ENCODE peak calls at places on chromosomes 13 and 19, in nine cellular contexts. D is AG10803, U is aorta, S is H1, P is GM23338, N is ovary, M is IMR-90, V is psoas muscle, E is pancreas. F is an unnamed sample.

GRCh38 chr13:51825681-51826254 is 19.2 kb downstream of the TMEM272 start:
- DNase-seq in D (no peak), U (no peak), S (no peak), P (no peak), N (no peak), M (no peak), V (no peak), E (no peak), F (no peak)

GRCh38 chr19:5507056-5507624 is 51.9 kb downstream of the ZNRF4 start:
- DNase-seq in D (no peak), U (no peak), S (no peak), P (no peak), N (no peak), M (no peak), V (peak), E (no peak), F (no peak)

GRCh38 chr19:56678205-56678604 is 6.6 kb upstream of the ZNF835 start:
- DNase-seq in D (no peak), U (peak), S (no peak), P (no peak), N (no peak), M (no peak), V (no peak), E (no peak), F (no peak)

GRCh38 chr19:16883518-16883917 is 5.3 kb upstream of the F2RL3 start:
- DNase-seq in D (no peak), U (no peak), S (no peak), P (no peak), N (no peak), M (no peak), V (no peak), E (no peak), F (no peak)

GRCh38 chr13:20206836-20207235 is 14.1 kb upstream of the GJB2 start:
- DNase-seq in D (no peak), U (no peak), S (no peak), P (no peak), N (no peak), M (no peak), V (no peak), E (no peak), F (no peak)

GRCh38 chr13:104487006-104487405 is 1420.8 kb upstream of the SLC10A2 start:
- DNase-seq in D (no peak), U (no peak), S (no peak), P (no peak), N (no peak), M (no peak), V (no peak), E (no peak), F (no peak)

GRCh38 chr13:65594255-65594654 is 1635.9 kb downstream of the PCDH9 start:
- DNase-seq in D (peak), U (no peak), S (no peak), P (no peak), N (no peak), M (peak), V (no peak), E (no peak), F (no peak)

GRCh38 chr19:8631425-8631819 is 989 bp downstream of the NFILZ start:
- DNase-seq in D (peak), U (peak), S (no peak), P (no peak), N (no peak), M (peak), V (no peak), E (peak), F (no peak)

GRCh38 chr19:10587022-10587838 is at the start of gene AP1M2:
- DNase-seq in D (no peak), U (no peak), S (peak), P (peak), N (no peak), M (no peak), V (no peak), E (peak), F (peak)

GRCh38 chr13:40148103-40148502 is 492.6 kb downstream of the COG6 start:
- DNase-seq in D (no peak), U (no peak), S (no peak), P (no peak), N (no peak), M (no peak), V (no peak), E (no peak), F (no peak)

GRCh38 chr19:7722231-7722651 is 9.7 kb downstream of the CLEC4G start:
- DNase-seq in D (no peak), U (no peak), S (no peak), P (no peak), N (no peak), M (no peak), V (no peak), E (no peak), F (no peak)

GRCh38 chr19:56504581-56504980 is 3.1 kb upstream of the ZNF471 start:
- DNase-seq in D (no peak), U (no peak), S (no peak), P (no peak), N (no peak), M (peak), V (no peak), E (no peak), F (no peak)

GRCh38 chr19:14337510-14337909 is 43.7 kb upstream of the ADGRE5 start:
- DNase-seq in D (no peak), U (no peak), S (no peak), P (peak), N (no peak), M (no peak), V (no peak), E (no peak), F (no peak)

GRCh38 chr19:41945135-41945766 is 13.9 kb downstream of the RABAC1 start:
- DNase-seq in D (no peak), U (no peak), S (no peak), P (no peak), N (no peak), M (no peak), V (no peak), E (no peak), F (peak)

GRCh38 chr13:93505104-93505952 is 278.7 kb downstream of the GPC6 start:
- DNase-seq in D (peak), U (no peak), S (no peak), P (no peak), N (no peak), M (peak), V (no peak), E (no peak), F (no peak)

GRCh38 chr13:63425131-63425530 is 2009.5 kb upstream of the PCDH20 start:
- DNase-seq in D (peak), U (no peak), S (no peak), P (no peak), N (no peak), M (peak), V (no peak), E (no peak), F (no peak)

GRCh38 chr19:3818479-3818878 is 32.3 kb upstream of the MATK start:
- DNase-seq in D (peak), U (no peak), S (no peak), P (no peak), N (no peak), M (peak), V (no peak), E (no peak), F (no peak)

GRCh38 chr19:35879770-35880317 is 11.5 kb downstream of the APLP1 start:
- DNase-seq in D (peak), U (peak), S (peak), P (peak), N (peak), M (peak), V (peak), E (peak), F (peak)

GRCh38 chr19:2478756-2479555 is 3.0 kb downstream of the GADD45B start:
- DNase-seq in D (peak), U (peak), S (no peak), P (peak), N (peak), M (peak), V (peak), E (peak), F (peak)

GRCh38 chr13:45119469-45119989 is 781 bp upstream of the GTF2F2 start:
- DNase-seq in D (peak), U (no peak), S (no peak), P (no peak), N (peak), M (peak), V (no peak), E (no peak), F (no peak)

GRCh38 chr19:3184847-3185481 is 766 bp upstream of the NCLN start:
- DNase-seq in D (no peak), U (peak), S (no peak), P (peak), N (peak), M (no peak), V (peak), E (no peak), F (peak)

GRCh38 chr13:53150568-53150967 is 122.0 kb downstream of the OLFM4 start:
- DNase-seq in D (no peak), U (no peak), S (no peak), P (no peak), N (no peak), M (no peak), V (no peak), E (peak), F (no peak)

GRCh38 chr19:6987850-6988249 is 33.4 kb downstream of the MBD3L2B start:
- DNase-seq in D (no peak), U (no peak), S (no peak), P (no peak), N (no peak), M (no peak), V (no peak), E (no peak), F (no peak)

GRCh38 chr19:33416307-33417215 is 43.1 kb downstream of the CEBPG start:
- DNase-seq in D (peak), U (no peak), S (peak), P (peak), N (peak), M (peak), V (peak), E (no peak), F (peak)

GRCh38 chr19:13277104-13277809 is 127.0 kb downstream of the IER2 start:
- DNase-seq in D (peak), U (peak), S (no peak), P (peak), N (peak), M (peak), V (peak), E (peak), F (peak)

GRCh38 chr19:18415177-18415867 is 3.9 kb upstream of the SSBP4 start:
- DNase-seq in D (peak), U (peak), S (no peak), P (no peak), N (peak), M (peak), V (peak), E (no peak), F (no peak)
- H3K4me3 ChIP-seq in D (peak), U (no peak), S (no peak), P (no peak), N (peak), M (peak), V (peak), E (no peak), F (no peak)

DNA sequence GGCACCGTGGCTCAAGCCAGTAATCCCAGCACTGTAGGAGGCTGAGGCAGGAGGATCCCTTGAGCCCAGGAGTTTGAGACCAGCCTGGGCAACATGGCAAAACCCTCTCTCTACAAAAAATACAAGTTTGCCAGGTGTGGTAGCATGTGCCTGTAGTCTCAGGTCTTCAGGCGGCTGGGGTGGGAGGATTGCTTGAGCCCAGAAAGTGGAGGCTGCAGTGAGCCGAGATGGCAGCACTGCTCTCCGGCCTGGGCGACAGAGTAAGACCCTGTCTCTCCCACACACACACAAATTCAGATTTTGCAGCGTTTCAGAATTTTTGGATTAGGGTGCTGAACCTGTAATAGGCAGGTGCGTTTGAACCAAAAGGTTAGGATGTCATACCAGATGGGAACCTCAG is 2.2 kb downstream of the RPS11 start:
- DNase-seq in D (no peak), U (no peak), S (no peak), P (no peak), N (no peak), M (no peak), V (no peak), E (no peak), F (no peak)
- H3K4me3 ChIP-seq in D (no peak), U (no peak), S (peak), P (peak), N (no peak), M (no peak), V (peak), E (no peak), F (no peak)

GRCh38 chr13:99967884-99968520 is 3.6 kb downstream of the ZIC5 start:
- DNase-seq in D (no peak), U (no peak), S (no peak), P (peak), N (no peak), M (no peak), V (no peak), E (no peak), F (no peak)
- H3K4me3 ChIP-seq in D (no peak), U (no peak), S (peak), P (peak), N (peak), M (no peak), V (peak), E (no peak), F (no peak)

DNA sequence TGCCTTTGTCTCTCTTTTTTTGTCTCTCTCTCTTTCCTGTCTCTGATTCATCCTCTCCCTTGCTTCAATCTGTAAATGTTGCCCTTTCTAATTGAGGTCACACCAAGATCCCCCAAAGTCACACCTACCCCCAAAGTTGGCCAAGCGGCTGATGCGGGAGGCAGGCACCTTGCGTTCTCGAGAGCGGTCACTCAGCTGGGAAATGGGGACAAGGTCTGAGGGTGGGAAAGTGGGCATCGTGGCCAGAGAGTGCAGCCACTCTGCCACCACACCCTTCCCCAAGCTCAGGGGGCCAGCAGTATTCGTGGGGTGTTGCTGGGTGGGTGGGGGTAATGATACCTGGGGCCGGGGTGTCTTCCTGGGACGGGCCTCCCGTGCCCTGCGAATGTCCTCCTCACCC is 2.7 kb downstream of the COQ8B start:
- DNase-seq in D (no peak), U (no peak), S (no peak), P (no peak), N (no peak), M (no peak), V (no peak), E (no peak), F (no peak)
- H3K4me3 ChIP-seq in D (peak), U (no peak), S (peak), P (no peak), N (no peak), M (no peak), V (peak), E (no peak), F (no peak)

GRCh38 chr19:39745645-39746044 is 7.8 kb upstream of the CLC start:
- DNase-seq in D (no peak), U (no peak), S (no peak), P (no peak), N (no peak), M (no peak), V (no peak), E (no peak), F (no peak)
- H3K4me3 ChIP-seq in D (no peak), U (no peak), S (no peak), P (no peak), N (no peak), M (no peak), V (no peak), E (no peak), F (no peak)

DNA sequence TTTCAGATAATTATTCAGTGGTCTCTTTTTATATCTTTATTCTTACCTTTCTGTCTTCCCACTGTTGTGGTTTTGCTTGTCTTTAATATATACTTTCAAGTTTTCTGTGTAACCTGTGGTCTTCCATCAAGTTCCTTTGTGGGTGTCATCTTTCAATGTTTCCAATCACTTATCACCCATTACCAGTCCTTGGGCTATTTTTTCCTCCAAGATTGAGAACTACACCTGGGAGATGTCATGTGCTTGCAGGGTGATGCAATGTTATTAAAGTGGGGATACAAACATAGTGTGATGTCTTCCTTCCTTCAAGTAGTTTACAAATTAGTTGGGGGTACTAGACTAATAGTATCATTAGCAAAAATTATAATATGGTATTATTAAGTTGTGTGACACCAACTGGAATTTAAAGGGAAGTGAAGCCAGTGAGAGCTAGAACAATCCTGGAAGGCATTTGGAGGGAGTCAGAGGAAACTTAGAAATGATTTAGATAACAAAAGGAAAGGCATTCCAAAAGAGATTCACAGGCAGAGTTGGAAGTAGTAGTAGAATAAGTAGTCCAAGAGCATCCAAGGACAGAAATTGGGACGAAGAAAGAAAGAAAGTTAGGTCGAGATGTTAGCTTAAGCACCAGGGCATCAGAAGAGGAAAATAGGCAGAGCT is 3.4 kb downstream of the FNDC3A start:
- DNase-seq in D (peak), U (no peak), S (no peak), P (peak), N (no peak), M (no peak), V (no peak), E (no peak), F (no peak)
- H3K4me3 ChIP-seq in D (no peak), U (peak), S (peak), P (peak), N (no peak), M (peak), V (no peak), E (peak), F (no peak)